ENCODE peak calls at places on chromosomes 1 and 21, in five cellular contexts. Q is endothelial cell of umbilical vein, H is lower lobe of right lung, B is AG10803, R is tibial artery. G is an unnamed sample.

GRCh38 chr1:15680614-15681345 is 3.3 kb upstream of the PLEKHM2 start:
- DNase-seq in H (no peak), Q (no peak), R (no peak), B (peak; percentile 95), G (peak; percentile 95)

GRCh38 chr1:157201767-157202166 is 63.6 kb upstream of the ETV3 start:
- DNase-seq in R (no peak), B (no peak), Q (no peak), H (no peak), G (no peak)

GRCh38 chr1:96772972-96773371 is 51.4 kb downstream of the PTBP2 start:
- DNase-seq in H (no peak), R (no peak), B (no peak), Q (no peak), G (no peak)

GRCh38 chr1:151327903-151328674 is 873 bp upstream of the PI4KB start:
- DNase-seq in R (no peak), H (no peak), B (peak; percentile 18), Q (no peak), G (no peak)

GRCh38 chr21:23638131-23638530 is 1969.2 kb downstream of the MRPL39 start:
- DNase-seq in H (no peak), Q (no peak), B (no peak), R (no peak), G (no peak)

GRCh38 chr1:186754542-186755150 is 74.1 kb upstream of the PLA2G4A start:
- DNase-seq in B (no peak), R (no peak), Q (no peak), H (no peak), G (no peak)

GRCh38 chr1:43554444-43554992 is 23.8 kb downstream of the PTPRF start:
- DNase-seq in R (no peak), H (no peak), Q (no peak), B (peak; percentile 48), G (peak; percentile 81)

GRCh38 chr1:156082111-156083091 is at the start of gene MEX3A:
- DNase-seq in B (peak; percentile 53), R (peak; percentile 71), Q (peak; percentile 87), H (peak; percentile 74), G (peak; percentile 65)

GRCh38 chr1:153544453-153545066 is 1.0 kb downstream of the S100A4 start:
- DNase-seq in R (peak; percentile 25), Q (no peak), H (no peak), B (no peak), G (no peak)

GRCh38 chr1:116737855-116738318 is 16.3 kb upstream of the CD2 start:
- DNase-seq in H (no peak), Q (no peak), B (no peak), R (no peak), G (no peak)

GRCh38 chr1:1943834-1944570 is 24.9 kb upstream of the TMEM52 start:
- DNase-seq in B (peak; percentile 13), Q (peak; percentile 41), R (peak; percentile 55), H (peak; percentile 69), G (peak; percentile 44)

GRCh38 chr1:15004396-15004795 is 149.2 kb upstream of the TMEM51 start:
- DNase-seq in R (no peak), Q (no peak), H (no peak), B (peak; percentile 22), G (peak; percentile 53)

GRCh38 chr1:99943238-99943794 is 26.5 kb upstream of the SLC35A3 start:
- DNase-seq in H (no peak), R (no peak), B (peak; percentile 97), Q (no peak), G (peak; percentile 67)

GRCh38 chr1:175889848-175890247 is 146.5 kb upstream of the TNR start:
- DNase-seq in H (no peak), B (no peak), Q (no peak), R (no peak), G (no peak)

GRCh38 chr1:36089393-36090121 is 865 bp downstream of the ADPRS start:
- DNase-seq in B (peak; percentile 58), R (no peak), H (no peak), Q (peak; percentile 66), G (peak; percentile 86)

GRCh38 chr1:8663915-8664331 is 153.5 kb downstream of the RERE start:
- DNase-seq in R (peak; percentile 23), H (peak; percentile 52), B (peak; percentile 57), Q (no peak), G (peak; percentile 68)

GRCh38 chr1:229437443-229437842 is 3.5 kb upstream of the ACTA1 start:
- DNase-seq in B (peak; percentile 31), R (no peak), H (no peak), Q (no peak), G (no peak)

GRCh38 chr21:32538147-32538792 is 47.1 kb downstream of the TCP10L start:
- DNase-seq in H (no peak), Q (no peak), B (no peak), R (no peak), G (peak; percentile 34)

GRCh38 chr1:5738911-5739462 is 253.2 kb downstream of the NPHP4 start:
- DNase-seq in R (no peak), B (no peak), H (no peak), Q (no peak), G (no peak)

GRCh38 chr1:38287036-38287435 is 240.4 kb upstream of the POU3F1 start:
- DNase-seq in H (no peak), Q (no peak), R (no peak), B (no peak), G (no peak)

GRCh38 chr1:243483084-243483845 is 227.4 kb downstream of the SDCCAG8 start:
- DNase-seq in H (no peak), Q (no peak), R (no peak), B (no peak), G (no peak)

GRCh38 chr1:31354266-31354665 is 18.6 kb downstream of the FABP3 start:
- DNase-seq in R (no peak), Q (no peak), B (no peak), H (no peak), G (peak; percentile 78)

GRCh38 chr1:2393471-2393877 is 1.8 kb downstream of the RER1 start:
- DNase-seq in B (no peak), H (no peak), Q (no peak), R (no peak), G (no peak)

GRCh38 chr1:33181906-33182305 is at the start of gene TRIM62:
- DNase-seq in B (peak; percentile 81), H (peak; percentile 90), Q (peak; percentile 81), R (peak; percentile 81), G (peak; percentile 94)

GRCh38 chr1:221187174-221187573 is 307.9 kb downstream of the HLX start:
- DNase-seq in Q (no peak), B (no peak), H (no peak), R (no peak), G (no peak)

GRCh38 chr1:7333576-7333975 is 437.5 kb upstream of the VAMP3 start:
- DNase-seq in B (no peak), Q (no peak), R (no peak), H (no peak), G (no peak)

DNA sequence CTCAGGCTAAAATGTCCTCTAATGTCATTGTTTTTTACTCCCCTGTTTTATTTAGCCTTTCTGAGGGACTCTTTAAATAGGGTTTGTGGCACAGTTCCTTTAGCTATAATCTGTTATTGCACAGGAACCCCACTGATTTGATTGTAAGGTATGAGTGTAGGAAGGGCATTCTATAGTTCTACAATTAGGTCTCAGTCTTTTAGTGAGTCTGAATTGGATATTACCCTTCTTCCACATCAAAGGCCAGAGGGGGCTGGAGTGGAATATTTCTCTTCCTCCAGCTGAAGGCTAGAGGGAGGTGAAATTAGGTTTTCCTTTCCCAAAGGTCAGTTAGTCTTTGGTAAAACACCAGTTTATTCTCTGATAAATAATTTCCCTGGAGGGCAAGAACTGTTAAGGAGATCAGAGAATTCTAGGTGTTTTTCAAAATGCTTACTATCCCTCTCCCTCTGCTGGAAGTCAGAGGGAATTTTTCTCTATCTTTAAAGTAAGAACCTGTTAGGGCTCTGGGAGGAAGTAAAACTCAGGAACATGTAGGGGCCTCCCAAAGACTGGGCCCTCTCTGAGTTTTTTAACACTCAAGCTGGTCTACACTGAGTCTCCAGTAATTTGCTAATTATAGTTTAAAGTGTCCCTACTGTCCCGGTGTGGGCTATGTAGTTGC is 176.3 kb upstream of the ZNHIT6 start:
- DNase-seq in B (peak; percentile 61), Q (peak; percentile 31), R (no peak), H (no peak), G (peak; percentile 69)
- TF ChIP-seq CTCF in B (peak; percentile 73), Q (peak; percentile 32), R (peak; percentile 18), H (peak; percentile 41), G (peak; percentile 67)

GRCh38 chr1:94332952-94333351 is 85.2 kb upstream of the ABCD3 start:
- DNase-seq in Q (peak; percentile 30), B (peak; percentile 29), R (no peak), H (no peak), G (peak; percentile 66)
- H3K4me3 ChIP-seq in Q (no peak overlapping the region), B (no peak overlapping the region), R (no peak overlapping the region), H (no peak overlapping the region), G (no peak overlapping the region)

GRCh38 chr1:81021134-81021533 is 779.6 kb upstream of the ADGRL2 start:
- DNase-seq in B (no peak), Q (no peak), H (no peak), R (no peak), G (peak; percentile 38)
- TF ChIP-seq CTCF in B (no peak), Q (no peak), H (no peak), R (no peak), G (peak; percentile 49)

GRCh38 chr1:201295861-201296260 is 12.6 kb downstream of the PKP1 start:
- DNase-seq in H (no peak), R (no peak), B (peak; percentile 74), Q (no peak), G (peak; percentile 15)

GRCh38 chr1:201296371-201296770 is 13.1 kb downstream of the PKP1 start:
- DNase-seq in R (no peak), B (no peak), Q (no peak), H (no peak), G (no peak)

GRCh38 chr1:201295346-201295745 is 12.0 kb downstream of the PKP1 start:
- DNase-seq in H (no peak), B (peak; percentile 50), R (no peak), Q (no peak), G (no peak)

GRCh38 chr1:201291917-201292316 is 8.6 kb downstream of the PKP1 start:
- DNase-seq in B (no peak), H (no peak), Q (no peak), R (no peak), G (no peak)

GRCh38 chr1:201294876-201295275 is 11.6 kb downstream of the PKP1 start:
- DNase-seq in Q (no peak), H (no peak), B (no peak), R (no peak), G (no peak)
- H3K4me3 ChIP-seq in Q (no peak overlapping the region), H (no peak overlapping the region), B (no peak overlapping the region), R (no peak overlapping the region), G (no peak overlapping the region)

GRCh38 chr1:53196485-53197271 is at the start of gene CPT2:
- DNase-seq in R (peak; percentile 94), H (peak; percentile 98), B (peak; percentile 93), Q (peak; percentile 79), G (peak; percentile 91)
- TF ChIP-seq CTCF in R (no peak), H (peak; percentile 32), B (peak; percentile 11), Q (peak; percentile 3), G (peak; percentile 22)